ENCODE peak calls at places on chromosome 3, in six cellular contexts. A is neural crest cell; E is H7; X is foreskin keratinocyte; J is mesothelial cell of epicardium; M is activated T-cell treated with anti-CD3 and anti-CD28 coated beads, Interleukin-2, amount 50 U/mL, for 1 hour. H is an unnamed sample.

GRCh38 chr3:11438636-11439035 is 166.4 kb downstream of the ATG7 start:
- DNase-seq in A (no peak), E (no peak), X (no peak), J (no peak), M (no peak), H (no peak)

GRCh38 chr3:53590606-53591005 is 96.2 kb downstream of the CACNA1D start:
- DNase-seq in A (no peak), E (no peak), X (no peak), J (no peak), M (no peak), H (no peak)

GRCh38 chr3:39291903-39292329 is 12.1 kb upstream of the CX3CR1 start:
- DNase-seq in A (peak; percentile 83), E (peak; percentile 83), X (no peak), J (peak; percentile 75), M (peak; percentile 78), H (peak; percentile 67)

GRCh38 chr3:48217449-48217848 is 5.8 kb upstream of the CAMP start:
- DNase-seq in A (no peak), E (no peak), X (no peak), J (no peak), M (no peak), H (no peak)

GRCh38 chr3:48962939-48963338 is 27.1 kb upstream of the P4HTM start:
- DNase-seq in A (no peak), E (no peak), X (no peak), J (no peak), M (no peak), H (no peak)

GRCh38 chr3:99442599-99442998 is 195.8 kb upstream of the COL8A1 start:
- DNase-seq in A (no peak), E (no peak), X (no peak), J (no peak), M (no peak), H (no peak)

GRCh38 chr3:137165117-137165806 is 207.5 kb downstream of the IL20RB start:
- DNase-seq in A (no peak), E (no peak), X (peak; percentile 61), J (no peak), M (no peak), H (no peak)

GRCh38 chr3:150913174-150913922 is 8.1 kb upstream of the MINDY4B start:
- DNase-seq in A (no peak), E (no peak), X (no peak), J (no peak), M (no peak), H (no peak)

GRCh38 chr3:46712191-46713047 is 5.2 kb downstream of the PRSS50 start:
- DNase-seq in A (no peak), E (peak; percentile 52), X (no peak), J (no peak), M (no peak), H (no peak)

GRCh38 chr3:13574798-13575451 is 26.0 kb downstream of the FBLN2 start:
- DNase-seq in A (no peak), E (no peak), X (no peak), J (no peak), M (no peak), H (no peak)

GRCh38 chr3:38003371-38003816 is 12.8 kb downstream of the VILL start:
- DNase-seq in A (peak; percentile 87), E (peak; percentile 95), X (no peak), J (peak; percentile 73), M (peak; percentile 74), H (peak; percentile 44)

GRCh38 chr3:13110678-13111116 is 37.5 kb upstream of the IQSEC1 start:
- DNase-seq in A (no peak), E (no peak), X (peak; percentile 53), J (no peak), M (peak; percentile 28), H (peak; percentile 62)

GRCh38 chr3:59064728-59065127 is 14.9 kb upstream of the CFAP20DC start:
- DNase-seq in A (no peak), E (no peak), X (no peak), J (no peak), M (no peak), H (no peak)

GRCh38 chr3:196666001-196666867 is 26.7 kb downstream of the NRROS start:
- DNase-seq in A (peak; percentile 40), E (peak; percentile 79), X (peak; percentile 80), J (no peak), M (no peak), H (no peak)